ENCODE peak calls at places on chromosomes 5 and 9, in seven cellular contexts. S is fibroblast of pulmonary artery; X is B cell; Q is GM20000; O is GOT3; D is activated CD4-positive, alpha-beta T cell treated with anti-CD3 and anti-CD28 coated beads, Interleukin-2, amount 10 ng/mL, durations not matched to agents 7 days and 5 days; M is CD8-positive, alpha-beta T cell. J is an unnamed sample.

GRCh38 chr9:32403567-32403966 is 19.1 kb downstream of the ACO1 start:
- DNase-seq in S (no peak), X (no peak), Q (no peak), O (no peak), D (no peak), M (no peak), J (no peak)

GRCh38 chr5:78649220-78649700 is 688 bp upstream of the LHFPL2 start:
- DNase-seq in S (no peak), X (no peak), Q (no peak), O (no peak), D (no peak), M (no peak), J (no peak)

GRCh38 chr5:969421-969839 is 39.2 kb upstream of the NKD2 start:
- DNase-seq in S (peak), X (no peak), Q (no peak), O (no peak), D (no peak), M (no peak), J (no peak)

GRCh38 chr9:95808001-95808400 is 67.5 kb upstream of the ERCC6L2 start:
- DNase-seq in S (peak), X (no peak), Q (no peak), O (no peak), D (no peak), M (no peak), J (no peak)

GRCh38 chr5:66807743-66808142 is 211.6 kb downstream of the MAST4 start:
- DNase-seq in S (peak), X (no peak), Q (no peak), O (no peak), D (no peak), M (no peak), J (no peak)

GRCh38 chr9:123834218-123834906 is 95.6 kb downstream of the DENND1A start:
- DNase-seq in S (peak), X (no peak), Q (no peak), O (no peak), D (no peak), M (no peak), J (no peak)

GRCh38 chr5:178625679-178626483 is 969 bp downstream of the CLK4 start:
- DNase-seq in S (peak), X (no peak), Q (no peak), O (no peak), D (no peak), M (no peak), J (no peak)

GRCh38 chr5:135208555-135209494 is 174.8 kb upstream of the PITX1 start:
- DNase-seq in S (peak), X (no peak), Q (no peak), O (peak), D (no peak), M (no peak), J (no peak)

GRCh38 chr5:136511046-136511445 is 145.7 kb upstream of the TRPC7 start:
- DNase-seq in S (no peak), X (no peak), Q (no peak), O (no peak), D (no peak), M (no peak), J (no peak)

GRCh38 chr5:68433921-68434879 is 218.6 kb downstream of the PIK3R1 start:
- DNase-seq in S (peak), X (peak), Q (peak), O (no peak), D (peak), M (peak), J (peak)

GRCh38 chr5:5066276-5067186 is 73.6 kb upstream of the ADAMTS16 start:
- DNase-seq in S (no peak), X (no peak), Q (peak), O (no peak), D (no peak), M (no peak), J (no peak)

GRCh38 chr9:109728696-109729300 is 51.2 kb upstream of the PALM2AKAP2 start:
- DNase-seq in S (no peak), X (no peak), Q (no peak), O (no peak), D (no peak), M (no peak), J (no peak)

GRCh38 chr9:108184941-108185340 is 670.8 kb downstream of the ACTL7B start:
- DNase-seq in S (peak), X (no peak), Q (no peak), O (no peak), D (no peak), M (no peak), J (no peak)

GRCh38 chr9:93597142-93597706 is 20.8 kb downstream of the PHF2 start:
- DNase-seq in S (no peak), X (no peak), Q (no peak), O (no peak), D (no peak), M (peak), J (no peak)

GRCh38 chr9:89497978-89498844 is at the start of gene SEMA4D:
- DNase-seq in S (peak), X (peak), Q (peak), O (no peak), D (peak), M (no peak), J (peak)

GRCh38 chr5:23084815-23085214 is 231.7 kb upstream of the CDH12 start:
- DNase-seq in S (no peak), X (peak), Q (no peak), O (no peak), D (no peak), M (no peak), J (no peak)

GRCh38 chr9:126630458-126631237 is 16.9 kb downstream of the LMX1B start:
- DNase-seq in S (no peak), X (no peak), Q (no peak), O (no peak), D (no peak), M (no peak), J (no peak)

GRCh38 chr5:160434022-160434531 is 12.4 kb downstream of the PTTG1 start:
- DNase-seq in S (no peak), X (peak), Q (peak), O (no peak), D (no peak), M (no peak), J (peak)

GRCh38 chr9:135468866-135469521 is 10.6 kb upstream of the PPP1R26 start:
- DNase-seq in S (peak), X (no peak), Q (no peak), O (no peak), D (peak), M (no peak), J (no peak)

GRCh38 chr5:89037090-89037489 is 154.1 kb upstream of the MEF2C start:
- DNase-seq in S (peak), X (no peak), Q (no peak), O (no peak), D (no peak), M (no peak), J (no peak)